ENCODE peak calls at places on chromosomes 5 and 9, in seven cellular contexts. V, R, Y, I, M, F and T are unnamed samples.

GRCh38 chr5:53378590-53379247 is 101.7 kb upstream of the FST start:
- ATAC-seq in V (peak), F (no peak), I (no peak), M (no peak), Y (no peak), R (no peak), T (peak)

GRCh38 chr5:65611524-65611923 is 12.6 kb downstream of the TRIM23 start:
- ATAC-seq in Y (no peak), I (peak), M (no peak), V (no peak), R (no peak), F (peak), T (no peak)

GRCh38 chr9:129696803-129697110 is 31.3 kb downstream of the PRRX2 start:
- ATAC-seq in I (no peak), V (peak), F (peak), R (no peak), Y (no peak), M (peak), T (no peak)

GRCh38 chr9:128025756-128026155 is 41.4 kb downstream of the NAIF1 start:
- ATAC-seq in V (no peak), F (no peak), Y (no peak), R (no peak), M (no peak), I (no peak), T (no peak)

GRCh38 chr5:58294598-58295298 is 165.1 kb downstream of the PLK2 start:
- ATAC-seq in I (no peak), Y (no peak), R (no peak), M (no peak), F (peak), V (peak), T (peak)

GRCh38 chr5:139422307-139422893 is 16.9 kb downstream of the DNAJC18 start:
- ATAC-seq in I (peak), F (peak), R (peak), Y (no peak), M (peak), V (peak), T (peak)

GRCh38 chr5:123844873-123845272 is 332.9 kb downstream of the CSNK1G3 start:
- ATAC-seq in R (no peak), M (no peak), Y (no peak), F (no peak), V (no peak), I (no peak), T (no peak)

GRCh38 chr9:121709798-121710197 is 58.4 kb downstream of the DAB2IP start:
- ATAC-seq in V (no peak), M (no peak), Y (peak), R (peak), I (no peak), F (no peak), T (no peak)

GRCh38 chr5:163342301-163342700 is 95.1 kb upstream of the CCNG1 start:
- ATAC-seq in M (no peak), R (no peak), V (no peak), I (no peak), Y (no peak), F (no peak), T (no peak)

GRCh38 chr9:126550891-126551351 is 62.8 kb upstream of the LMX1B start:
- ATAC-seq in I (no peak), Y (peak), R (no peak), F (no peak), M (no peak), V (no peak), T (no peak)

GRCh38 chr9:113808391-113809191 is 67.5 kb upstream of the ZNF618 start:
- ATAC-seq in M (peak), V (no peak), R (peak), F (peak), Y (no peak), I (no peak), T (no peak)

GRCh38 chr9:4814913-4815312 is 22.2 kb downstream of the RCL1 start:
- ATAC-seq in R (no peak), F (peak), M (no peak), V (peak), I (no peak), Y (no peak), T (peak)

GRCh38 chr5:123170816-123171345 is 81.8 kb downstream of the PRDM6 start:
- ATAC-seq in M (no peak), F (no peak), V (no peak), Y (no peak), R (no peak), I (no peak), T (no peak)

GRCh38 chr5:52884453-52884852 is 96.7 kb downstream of the ITGA1 start:
- ATAC-seq in F (no peak), Y (no peak), R (no peak), V (no peak), M (no peak), I (no peak), T (no peak)

GRCh38 chr9:82532504-82532903 is 530.4 kb downstream of the RASEF start:
- ATAC-seq in F (peak), V (no peak), R (no peak), Y (no peak), I (peak), M (no peak), T (no peak)

GRCh38 chr9:76817489-76817888 is 53.3 kb downstream of the PCA3 start:
- ATAC-seq in I (no peak), F (no peak), Y (no peak), V (no peak), M (peak), R (peak), T (no peak)

GRCh38 chr5:107100121-107100520 is 570.6 kb downstream of the EFNA5 start:
- ATAC-seq in R (no peak), F (no peak), V (no peak), I (no peak), M (no peak), Y (no peak), T (no peak)

GRCh38 chr9:14870086-14870485 is 40.1 kb downstream of the FREM1 start:
- ATAC-seq in Y (no peak), V (no peak), M (no peak), F (no peak), I (no peak), R (no peak), T (no peak)

GRCh38 chr9:71079451-71079850 is 42.0 kb downstream of the TRPM3 start:
- ATAC-seq in Y (no peak), I (peak), F (no peak), M (no peak), V (no peak), R (no peak), T (no peak)

GRCh38 chr5:109997191-109997590 is 307.5 kb downstream of the MAN2A1 start:
- ATAC-seq in M (no peak), Y (no peak), R (no peak), V (no peak), F (no peak), I (no peak), T (no peak)

GRCh38 chr5:180006116-180006515 is 65.4 kb downstream of the RNF130 start:
- ATAC-seq in V (no peak), Y (no peak), R (no peak), I (no peak), M (no peak), F (no peak), T (no peak)

GRCh38 chr5:68114641-68115040 is 100.9 kb upstream of the PIK3R1 start:
- ATAC-seq in R (no peak), I (no peak), V (peak), M (no peak), Y (no peak), F (no peak), T (peak)

GRCh38 chr5:40312205-40312604 is 367.5 kb upstream of the PTGER4 start:
- ATAC-seq in R (no peak), I (no peak), M (no peak), V (peak), F (no peak), Y (no peak), T (peak)

GRCh38 chr5:32664523-32664922 is 46.6 kb upstream of the NPR3 start:
- ATAC-seq in Y (no peak), F (no peak), R (no peak), V (no peak), M (no peak), I (no peak), T (no peak)

GRCh38 chr5:88683506-88684135 is 199.4 kb downstream of the MEF2C start:
- ATAC-seq in F (no peak), I (peak), V (peak), R (no peak), M (peak), Y (no peak), T (no peak)

GRCh38 chr5:131288328-131288727 is 24.5 kb downstream of the CDC42SE2 start:
- ATAC-seq in M (no peak), I (no peak), R (no peak), Y (no peak), V (no peak), F (no peak), T (no peak)

GRCh38 chr5:63961125-63961597 is 1.1 kb downstream of the HTR1A start:
- ATAC-seq in V (no peak), R (no peak), I (no peak), M (no peak), Y (no peak), F (no peak), T (no peak)

GRCh38 chr5:158484968-158485367 is 614.7 kb downstream of the EBF1 start:
- ATAC-seq in I (no peak), Y (peak), V (no peak), M (no peak), F (no peak), R (no peak), T (no peak)

GRCh38 chr5:135085133-135085935 is 51.3 kb upstream of the PITX1 start:
- ATAC-seq in F (no peak), V (no peak), M (peak), R (no peak), Y (no peak), I (no peak), T (no peak)

GRCh38 chr5:142830241-142831018 is 60.3 kb downstream of the ARHGAP26 start:
- ATAC-seq in I (no peak), V (no peak), M (peak), R (no peak), F (no peak), Y (no peak), T (no peak)

GRCh38 chr5:95739857-95740256 is 8.7 kb downstream of the RHOBTB3 start:
- ATAC-seq in R (peak), M (no peak), V (no peak), F (no peak), Y (no peak), I (no peak), T (peak)

GRCh38 chr9:78239506-78239905 is 3.6 kb downstream of the CEP78 start:
- ATAC-seq in V (no peak), I (peak), R (no peak), Y (no peak), F (peak), M (peak), T (no peak)

GRCh38 chr5:180704362-180704761 is 35.5 kb downstream of the OR2Y1 start:
- ATAC-seq in V (no peak), Y (no peak), R (no peak), M (no peak), F (no peak), I (no peak), T (no peak)

GRCh38 chr9:73200694-73201432 is 49.2 kb downstream of the ANXA1 start:
- ATAC-seq in V (peak), M (peak), R (no peak), I (peak), Y (no peak), F (peak), T (peak)

GRCh38 chr9:130138791-130139190 is 33.4 kb upstream of the NCS1 start:
- ATAC-seq in R (no peak), V (peak), F (no peak), Y (peak), I (no peak), M (no peak), T (no peak)

GRCh38 chr5:27137329-27137728 is 98.9 kb upstream of the CDH9 start:
- ATAC-seq in M (no peak), F (no peak), R (no peak), I (no peak), V (no peak), Y (no peak), T (no peak)

GRCh38 chr5:9519537-9519936 is 26.3 kb downstream of the SEMA5A start:
- ATAC-seq in Y (no peak), F (no peak), R (no peak), M (no peak), V (no peak), I (no peak), T (no peak)